ENCODE peak calls at places on chromosomes 13 and 19, in five cellular contexts. J is CD4-positive, alpha-beta T cell; F is astrocyte; A is tibial nerve; C is MM.1S. N is an unnamed sample.
A peak's percentile ranks its signal among the peaks of the same experiment; 100 is the strongest.

GRCh38 chr19:16628984-16629691 is 1.1 kb upstream of the MED26 start:
- DNase-seq in F (no peak), A (no peak), J (no peak), C (peak; percentile 76), N (no peak)

GRCh38 chr13:93217701-93218100 is 8.9 kb upstream of the GPC6 start:
- DNase-seq in C (no peak), A (no peak), F (peak; percentile 40), J (no peak), N (no peak)

GRCh38 chr19:13042443-13043130 is 47.3 kb downstream of the NFIX start:
- DNase-seq in J (no peak), F (no peak), A (no peak), C (no peak), N (no peak)

GRCh38 chr19:6772028-6772865 is at the start of gene VAV1:
- DNase-seq in F (no peak), C (peak; percentile 92), J (peak; percentile 81), A (no peak), N (no peak)

GRCh38 chr19:723247-723646 is 14.5 kb downstream of the PALM start:
- DNase-seq in J (no peak), C (no peak), A (no peak), F (no peak), N (no peak)

GRCh38 chr13:30353060-30353459 is 45.7 kb upstream of the KATNAL1 start:
- DNase-seq in C (no peak), A (no peak), F (no peak), J (no peak), N (no peak)

GRCh38 chr13:91351123-91351522 is 3.6 kb downstream of the MIR17HG start:
- DNase-seq in F (no peak), J (no peak), A (no peak), C (no peak), N (no peak)

GRCh38 chr19:53947624-53948023 is 15.1 kb upstream of the CACNG8 start:
- DNase-seq in C (no peak), J (no peak), F (no peak), A (no peak), N (no peak)

GRCh38 chr13:73351730-73352129 is 292.9 kb downstream of the KLF5 start:
- DNase-seq in J (no peak), A (no peak), C (no peak), F (no peak), N (no peak)

GRCh38 chr19:19482785-19483625 is 32.3 kb downstream of the TSSK6 start:
- DNase-seq in J (no peak), A (no peak), F (peak; percentile 30), C (no peak), N (no peak)

GRCh38 chr19:30791116-30791515 is 418.9 kb downstream of the ZNF536 start:
- DNase-seq in F (no peak), J (no peak), A (no peak), C (no peak), N (no peak)

GRCh38 chr13:22432690-22433089 is 748.1 kb upstream of the SGCG start:
- DNase-seq in J (no peak), C (peak; percentile 14), F (no peak), A (no peak), N (no peak)

DNA sequence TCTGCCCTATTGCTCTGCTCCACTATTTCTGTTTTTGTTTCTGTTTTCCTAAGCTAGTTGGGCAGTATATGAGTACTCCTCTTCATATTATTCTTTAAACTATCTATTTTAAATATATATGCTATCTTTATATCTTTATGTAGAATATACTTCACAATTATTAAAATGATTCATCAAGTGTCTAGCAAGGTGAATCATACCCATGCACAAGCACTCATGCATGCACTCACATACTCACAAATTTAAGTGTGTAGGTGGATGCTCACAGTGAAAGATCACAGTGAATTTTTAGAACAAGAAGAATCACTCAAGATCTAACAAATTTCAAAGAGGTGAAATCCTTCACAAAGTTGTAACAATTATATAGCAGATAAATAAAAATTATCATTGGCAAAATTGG is 435.6 kb upstream of the SLITRK5 start:
- DNase-seq in C (no peak), F (peak; percentile 54), A (no peak), J (no peak), N (no peak)
- H3K27ac ChIP-seq in C (no peak overlapping the region), F (no peak overlapping the region), A (no peak overlapping the region), J (no peak overlapping the region), N (no peak overlapping the region)

GRCh38 chr19:48900477-48901452 is 653 bp downstream of the NUCB1 start:
- DNase-seq in C (peak; percentile 40), J (no peak), A (no peak), F (peak; percentile 17), N (no peak)

GRCh38 chr19:48899781-48900476 is at the start of gene NUCB1:
- DNase-seq in C (peak; percentile 99), A (peak; percentile 99), F (peak; percentile 93), J (peak; percentile 99), N (peak; percentile 96)

GRCh38 chr19:48895226-48895625 is 3.3 kb downstream of the TULP2 start:
- DNase-seq in A (no peak), C (no peak), J (no peak), F (no peak), N (no peak)

GRCh38 chr19:48897181-48897580 is 1.4 kb downstream of the TULP2 start:
- DNase-seq in J (no peak), F (no peak), A (no peak), C (no peak), N (no peak)

DNA sequence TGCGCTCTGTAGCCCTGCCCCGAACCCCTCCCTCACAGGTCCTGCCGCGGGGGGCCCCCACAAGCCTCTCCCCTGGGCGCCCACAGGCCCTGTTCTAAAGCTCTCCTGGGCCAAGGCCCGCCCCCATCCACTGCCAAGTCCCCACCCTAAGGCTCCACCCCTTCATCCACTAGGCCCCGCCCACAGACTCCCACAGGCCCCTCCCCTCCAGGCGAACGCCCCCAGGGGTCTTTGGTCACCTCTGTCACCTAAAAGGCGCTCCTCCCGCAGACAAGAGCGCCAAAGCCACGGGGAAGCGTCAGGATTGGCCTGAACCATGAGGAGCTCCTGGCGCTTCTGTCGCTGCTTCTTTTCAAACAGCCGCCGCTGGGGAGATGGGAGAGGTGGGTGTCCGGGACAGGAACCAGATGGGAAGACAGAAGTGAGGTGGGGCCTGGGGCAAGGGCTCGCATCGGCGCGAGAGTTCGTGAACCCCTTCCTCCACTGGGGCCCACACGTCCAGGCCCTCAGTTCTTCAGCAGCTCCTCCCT is 2.3 kb downstream of the TULP2 start:
- DNase-seq in F (no peak), A (peak; percentile 49), C (no peak), J (no peak), N (no peak)
- H3K27ac ChIP-seq in F (no peak overlapping the region), A (peak overlapping the region; percentile 70), C (no peak overlapping the region), J (no peak overlapping the region), N (no peak overlapping the region)

DNA sequence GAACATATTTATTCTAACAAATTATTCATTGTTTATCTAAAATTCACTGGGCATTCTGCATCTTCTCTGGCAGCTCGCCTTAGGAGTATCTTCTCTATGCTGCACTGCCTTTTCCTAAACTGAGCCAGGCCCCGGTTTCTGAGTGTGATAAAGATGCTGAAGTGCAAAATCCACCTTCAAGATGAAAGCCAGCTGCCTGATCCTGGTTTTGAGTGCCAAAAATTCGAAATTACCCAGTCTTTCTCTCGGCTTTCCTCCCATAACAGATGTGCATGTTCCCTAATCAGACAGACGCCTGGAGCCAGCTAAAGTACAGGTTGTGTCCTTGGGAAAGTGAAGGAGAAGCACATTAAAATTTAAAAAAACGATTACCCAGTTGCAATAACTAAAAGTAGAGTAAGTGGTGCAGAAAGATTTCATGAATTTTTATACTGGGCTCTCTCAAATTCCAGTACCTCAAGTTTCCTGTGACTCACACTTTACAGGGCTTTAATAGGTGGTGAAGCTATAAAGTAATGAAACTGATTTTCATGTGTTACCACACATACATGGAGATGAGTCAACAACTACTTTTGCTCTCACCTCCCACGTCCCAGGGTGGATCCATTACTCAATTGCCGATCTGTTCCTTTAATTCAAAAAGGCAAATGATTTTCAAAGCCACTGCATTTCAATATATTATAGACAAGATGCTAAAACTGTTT is 65.0 kb upstream of the GTF2F2 start:
- DNase-seq in F (peak; percentile 96), J (no peak), A (no peak), C (no peak), N (no peak)
- H3K27ac ChIP-seq in F (peak overlapping the region; percentile 82), J (no peak overlapping the region), A (peak overlapping the region; percentile 90), C (no peak overlapping the region), N (peak overlapping the region; percentile 62)

DNA sequence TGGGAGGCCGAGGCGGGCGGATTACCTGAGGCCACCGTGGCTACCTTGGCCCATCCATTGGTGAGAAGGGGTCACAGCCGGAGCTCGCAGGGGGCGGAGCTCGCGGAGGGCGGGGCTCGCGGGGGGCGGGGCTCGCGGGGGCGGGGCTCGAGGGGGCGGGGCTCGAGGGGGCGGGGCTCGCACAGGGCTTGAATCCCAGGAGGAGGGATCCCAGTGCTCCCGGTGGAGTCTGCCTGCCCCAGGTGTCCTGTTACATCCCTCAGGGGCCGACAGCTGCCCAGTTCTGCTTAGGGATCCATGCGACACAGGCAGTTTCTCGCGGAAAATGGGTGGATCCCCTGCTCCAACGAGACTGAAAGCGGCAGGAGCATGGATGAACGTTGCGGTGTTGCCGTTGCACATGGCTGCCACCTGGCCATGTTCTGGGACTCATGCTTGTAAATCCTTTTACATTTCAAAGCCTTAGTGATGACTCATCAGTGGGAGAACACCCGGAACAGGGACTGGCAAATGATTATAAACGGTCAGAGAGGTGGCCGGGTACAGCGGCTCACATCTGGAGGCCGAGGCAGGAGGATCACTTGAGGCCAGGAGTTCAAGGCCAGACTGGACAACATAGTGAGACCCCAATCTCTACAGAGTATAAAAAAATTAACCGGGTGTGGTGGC is 25.1 kb downstream of the TMPRSS9 start:
- DNase-seq in F (peak; percentile 80), C (no peak), A (no peak), J (no peak), N (no peak)
- H3K27ac ChIP-seq in F (no peak overlapping the region), C (no peak overlapping the region), A (no peak overlapping the region), J (no peak overlapping the region), N (no peak overlapping the region)

DNA sequence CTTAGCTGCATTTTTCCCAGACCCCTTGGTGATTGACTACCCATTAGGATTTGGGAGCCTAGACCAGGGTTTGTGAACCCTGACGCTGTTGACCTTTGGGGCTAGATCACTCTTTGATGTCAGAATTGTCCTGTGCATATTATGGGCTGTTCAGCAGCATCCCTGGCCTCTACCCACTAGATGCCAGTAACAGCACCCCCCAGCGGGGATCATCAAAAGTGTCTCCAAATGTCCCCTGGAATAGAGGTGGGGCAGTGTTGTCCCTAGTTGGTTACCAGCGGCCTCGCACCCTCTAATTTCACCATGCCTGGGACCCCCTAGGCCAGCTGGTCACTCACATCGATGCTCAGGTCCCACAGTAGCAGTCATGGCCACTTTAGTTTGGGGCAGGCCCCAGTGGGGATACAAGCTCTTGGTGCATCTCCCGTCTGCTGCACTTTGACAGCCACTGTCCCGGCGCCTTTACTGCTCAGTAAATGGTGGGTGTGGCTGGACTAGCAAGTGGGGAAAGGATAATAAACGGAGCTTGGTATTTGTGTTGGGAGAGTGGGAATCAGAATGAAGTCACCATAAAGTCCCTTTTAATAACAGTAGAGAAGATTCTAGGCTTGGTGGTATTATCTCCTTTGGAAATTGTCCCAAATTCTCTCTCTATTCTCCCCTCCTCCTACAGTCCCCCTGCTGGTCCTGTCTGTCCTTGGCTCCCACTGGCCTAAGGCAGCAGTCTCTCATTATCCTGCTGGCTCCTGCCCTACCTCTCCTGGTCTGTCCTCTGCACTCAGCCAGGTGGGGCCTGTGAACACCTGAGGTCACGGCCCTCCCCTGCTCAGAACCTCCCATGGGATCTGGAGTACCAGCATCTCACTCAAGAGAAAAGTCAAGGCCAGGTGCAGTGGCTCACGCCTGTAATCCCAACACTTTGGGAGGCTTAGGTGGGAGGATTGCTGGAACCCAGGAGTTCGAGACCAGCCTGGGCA is 80.6 kb downstream of the SIPA1L3 start:
- DNase-seq in A (no peak), C (no peak), F (no peak), J (no peak), N (no peak)
- H3K27ac ChIP-seq in A (no peak overlapping the region), C (no peak overlapping the region), F (no peak overlapping the region), J (no peak overlapping the region), N (no peak overlapping the region)

GRCh38 chr13:40389081-40389641 is 277.3 kb downstream of the FOXO1 start:
- DNase-seq in C (peak; percentile 27), F (no peak), A (no peak), J (peak; percentile 23), N (no peak)
- H3K27ac ChIP-seq in C (peak overlapping the region; percentile 66), F (no peak overlapping the region), A (no peak overlapping the region), J (peak overlapping the region; percentile 77), N (no peak overlapping the region)

N was measured in substantia nigra.